ENCODE peak calls at places on chromosomes 11 and 22, in four cellular contexts. N, F, I and Q are unnamed samples. For H3K27me3, the result is how much of the 10 kb centered on the place peaks cover.

GRCh38 chr11:93740802-93741093 is 547 bp downstream of the TAF1D start:
- DNase-seq in N (peak), F (no peak), I (peak), Q (peak)

GRCh38 chr11:128523616-128524015 is 63.7 kb downstream of the ETS1 start:
- DNase-seq in N (no peak), F (no peak), I (peak), Q (no peak)

GRCh38 chr11:117900144-117900651 is 23.7 kb upstream of the FXYD6 start:
- DNase-seq in N (no peak), F (no peak), I (no peak), Q (no peak)

GRCh38 chr11:14551380-14551779 is 31.2 kb upstream of the PSMA1 start:
- DNase-seq in N (no peak), F (no peak), I (no peak), Q (no peak)

GRCh38 chr11:62508336-62509058 is 38.1 kb downstream of the AHNAK start:
- DNase-seq in N (peak), F (no peak), I (peak), Q (peak)

GRCh38 chr11:123588863-123589262 is 65.6 kb downstream of the SCN3B start:
- DNase-seq in N (no peak), F (no peak), I (no peak), Q (no peak)

GRCh38 chr22:46064236-46064965 is 85.9 kb upstream of the PPARA start:
- DNase-seq in N (peak), F (no peak), I (no peak), Q (no peak)

GRCh38 chr11:27700351-27701261 is at the start of gene BDNF:
- DNase-seq in N (no peak), F (no peak), I (peak), Q (no peak)

GRCh38 chr22:38489142-38489541 is 17.0 kb downstream of the DDX17 start:
- DNase-seq in N (no peak), F (no peak), I (no peak), Q (no peak)

GRCh38 chr11:2794947-2795346 is 90.6 kb downstream of the CDKN1C start:
- DNase-seq in N (peak), F (no peak), I (no peak), Q (peak)

GRCh38 chr11:34149786-34150185 is 44.4 kb downstream of the NAT10 start:
- DNase-seq in N (no peak), F (no peak), I (peak), Q (no peak)

GRCh38 chr11:48237727-48238126 is 7.2 kb upstream of the OR4X2 start:
- DNase-seq in N (no peak), F (no peak), I (no peak), Q (no peak)

GRCh38 chr11:8956860-8957259 is 7.4 kb downstream of the TMEM9B start:
- DNase-seq in N (no peak), F (no peak), I (no peak), Q (no peak)

DNA sequence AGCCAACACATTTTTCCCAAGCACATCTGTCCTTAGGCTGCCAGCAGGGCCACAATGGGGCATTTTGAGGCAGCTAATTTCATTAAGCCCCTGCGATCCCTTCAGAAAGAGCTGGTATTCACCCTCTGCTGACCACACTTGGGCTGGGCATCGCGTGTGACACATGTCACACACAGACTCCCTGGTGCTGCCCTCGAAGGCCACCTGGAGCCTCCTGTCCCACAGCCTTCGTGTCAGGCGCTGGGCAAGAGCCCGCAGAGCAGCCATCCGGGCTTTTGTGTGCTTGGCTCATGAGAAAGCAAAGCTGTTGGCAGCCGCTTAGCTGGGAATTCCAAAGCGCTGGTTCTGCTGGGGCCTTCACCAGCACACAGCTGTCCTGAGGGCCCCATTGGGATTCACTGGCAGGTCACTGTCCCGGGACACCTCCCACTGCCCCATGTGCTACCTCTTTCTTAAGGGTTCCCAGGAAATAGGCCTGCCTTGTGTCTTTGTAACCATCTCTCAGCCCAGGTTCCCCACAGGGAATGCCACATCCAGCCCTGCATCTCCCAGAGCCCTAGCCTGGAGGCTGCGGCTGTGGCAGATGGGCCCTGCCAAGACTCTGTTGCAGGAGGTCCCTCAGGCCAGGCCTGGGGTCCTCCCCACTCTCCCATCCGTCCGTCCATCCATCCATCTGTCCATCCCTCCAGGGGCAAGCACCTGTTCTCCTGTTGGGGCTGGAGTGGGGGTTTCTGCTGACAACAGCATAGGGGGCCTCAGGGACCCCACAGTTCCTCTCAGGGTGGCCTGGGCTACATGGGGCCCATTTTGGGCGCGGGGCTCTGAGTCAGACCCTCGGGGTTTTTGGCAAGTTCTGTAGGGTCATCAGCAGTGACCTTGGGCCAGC is 4.9 kb downstream of the CLDN5 start:
- DNase-seq in N (no peak), F (no peak), I (no peak), Q (no peak)
- H3K27ac ChIP-seq in N (no peak), F (no peak), I (no peak), Q (no peak)

GRCh38 chr22:28023774-28024173 is 104.7 kb upstream of the PITPNB start:
- DNase-seq in N (peak), F (no peak), I (no peak), Q (no peak)

GRCh38 chr22:28021116-28021997 is 102.3 kb upstream of the PITPNB start:
- DNase-seq in N (peak), F (no peak), I (no peak), Q (no peak)

GRCh38 chr22:28024422-28024888 is 105.4 kb upstream of the PITPNB start:
- DNase-seq in N (peak), F (no peak), I (no peak), Q (peak)

GRCh38 chr22:28021998-28022660 is 103.1 kb upstream of the PITPNB start:
- DNase-seq in N (peak), F (no peak), I (no peak), Q (no peak)

DNA sequence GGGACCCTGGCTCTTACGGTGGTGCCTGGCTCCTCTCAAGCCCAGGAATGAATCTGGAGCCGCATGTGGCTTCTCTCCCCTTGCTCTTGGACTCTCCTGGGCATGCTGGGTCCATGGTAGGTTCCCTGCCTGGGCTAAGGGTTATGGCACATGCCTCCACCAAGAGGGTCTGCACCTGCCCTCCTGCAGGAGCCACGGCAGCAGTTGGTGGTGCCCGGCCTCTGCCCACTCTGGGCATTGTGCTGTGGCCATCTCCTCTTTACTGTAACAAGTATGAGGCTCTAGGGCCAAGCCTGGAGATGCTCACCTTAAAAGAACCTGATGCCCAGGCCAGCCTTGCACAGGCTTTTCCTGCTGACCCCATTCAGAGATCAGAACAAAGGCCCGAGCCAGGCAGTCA is 104.0 kb upstream of the PITPNB start:
- DNase-seq in N (peak), F (no peak), I (no peak), Q (no peak)
- H3K27me3 ChIP-seq in N (under half), F (under half), I (under half), Q (under half)

DNA sequence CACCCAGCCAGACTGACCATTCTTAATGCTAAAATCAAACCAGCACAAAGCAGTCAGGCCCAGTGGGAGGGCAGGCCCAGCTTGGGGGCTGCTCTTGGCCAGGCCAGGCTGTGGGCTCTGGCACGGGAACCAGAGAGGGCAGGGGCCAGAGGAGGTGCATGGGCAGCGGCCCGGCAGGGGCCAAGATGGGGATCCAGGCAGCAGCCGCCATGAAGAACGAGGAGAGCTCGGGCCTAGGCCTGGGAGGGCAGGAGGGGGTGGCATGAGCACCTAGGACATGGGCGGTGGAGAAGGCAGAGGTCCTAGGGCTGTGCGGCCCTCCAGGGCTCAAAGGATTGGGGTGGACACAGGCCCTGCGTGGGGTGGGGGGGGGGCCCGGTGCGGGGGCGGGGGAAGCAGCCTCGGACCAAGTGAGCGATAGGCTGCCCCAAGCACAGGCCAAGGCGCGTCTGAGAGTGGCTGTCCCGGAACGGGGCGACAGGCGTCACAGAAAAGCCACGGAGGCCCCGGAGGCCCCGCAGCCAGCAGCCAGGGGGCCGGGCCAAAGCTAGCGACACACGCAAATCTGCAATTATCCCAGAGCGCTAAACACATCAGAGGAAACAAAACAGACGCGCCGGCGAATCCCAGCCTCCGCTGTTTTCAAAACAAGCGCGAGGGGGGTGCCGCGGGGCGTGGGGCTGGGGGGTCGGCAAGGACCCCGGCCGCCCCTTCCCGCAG is 8.3 kb downstream of the PLXNB2 start:
- DNase-seq in N (no peak), F (no peak), I (no peak), Q (no peak)
- H3K4me3 ChIP-seq in N (no peak), F (peak), I (peak), Q (peak)

DNA sequence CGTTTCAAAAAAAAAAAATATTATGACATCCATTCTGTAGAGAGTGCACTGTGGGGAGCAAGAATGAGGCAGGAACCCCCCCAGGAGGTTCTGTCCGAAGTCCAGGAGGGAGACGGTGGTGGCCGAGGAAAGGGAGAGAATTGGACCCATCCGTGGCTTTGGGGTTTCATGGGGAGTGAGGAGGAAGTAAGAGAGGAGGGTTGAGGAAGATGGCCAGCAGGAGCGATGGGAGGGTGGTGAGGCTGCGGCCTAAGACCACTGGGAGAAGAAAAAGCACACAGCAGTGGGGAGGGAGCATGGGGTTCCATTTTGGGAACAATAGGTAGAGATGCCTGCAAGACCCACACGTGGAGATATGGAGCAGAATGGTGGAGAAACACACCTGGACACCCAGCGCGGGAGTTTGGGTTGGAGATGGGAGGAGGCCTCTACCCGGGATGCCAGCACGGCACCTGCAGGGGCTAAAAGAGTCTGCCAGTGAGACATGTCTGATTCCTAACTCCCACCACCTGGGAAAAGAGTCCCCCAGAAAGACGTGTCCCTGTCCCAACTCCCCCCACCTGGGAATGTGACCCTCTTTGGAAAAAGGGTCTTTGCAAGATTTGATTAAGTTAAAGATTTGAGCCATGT is 72.5 kb upstream of the SHANK2 start:
- DNase-seq in N (no peak), F (no peak), I (no peak), Q (no peak)
- H3K27ac ChIP-seq in N (no peak), F (no peak), I (no peak), Q (no peak)